ENCODE peak calls at places on chromosomes 16 and 17, in seven cellular contexts. One of them, this sample, is unnamed.

GRCh38 chr16:397135-397661 is at the start of gene NME4:
- DNase-seq in NCI-H1105: peak
- DNase-seq in globus pallidus: no peak
- DNase-seq in lung microvascular endothelial cell: peak
- DNase-seq in lower lobe of right lung: no peak
- DNase-seq in tibial nerve: no peak
- DNase-seq in CD4-positive, alpha-beta T cell: no peak
- DNase-seq in this sample: peak

GRCh38 chr17:77322534-77323412 is 182.0 kb downstream of the SEC14L1 start:
- DNase-seq in NCI-H1105: no peak
- DNase-seq in globus pallidus: no peak
- DNase-seq in lung microvascular endothelial cell: peak
- DNase-seq in lower lobe of right lung: peak
- DNase-seq in tibial nerve: peak
- DNase-seq in CD4-positive, alpha-beta T cell: no peak
- DNase-seq in this sample: peak

GRCh38 chr17:32297860-32298259 is 32.2 kb downstream of the RHBDL3 start:
- DNase-seq in NCI-H1105: no peak
- DNase-seq in globus pallidus: no peak
- DNase-seq in lung microvascular endothelial cell: no peak
- DNase-seq in lower lobe of right lung: no peak
- DNase-seq in tibial nerve: no peak
- DNase-seq in CD4-positive, alpha-beta T cell: no peak
- DNase-seq in this sample: no peak

GRCh38 chr17:29116652-29117439 is 63.4 kb downstream of the MYO18A start:
- DNase-seq in NCI-H1105: peak
- DNase-seq in globus pallidus: peak
- DNase-seq in lung microvascular endothelial cell: peak
- DNase-seq in lower lobe of right lung: peak
- DNase-seq in tibial nerve: peak
- DNase-seq in CD4-positive, alpha-beta T cell: peak
- DNase-seq in this sample: peak

GRCh38 chr16:17557480-17557879 is 86.7 kb upstream of the XYLT1 start:
- DNase-seq in NCI-H1105: no peak
- DNase-seq in globus pallidus: no peak
- DNase-seq in lung microvascular endothelial cell: no peak
- DNase-seq in lower lobe of right lung: no peak
- DNase-seq in tibial nerve: no peak
- DNase-seq in CD4-positive, alpha-beta T cell: no peak
- DNase-seq in this sample: no peak

GRCh38 chr17:55564077-55564476 is 52.8 kb upstream of the SMIM36 start:
- DNase-seq in NCI-H1105: no peak
- DNase-seq in globus pallidus: no peak
- DNase-seq in lung microvascular endothelial cell: no peak
- DNase-seq in lower lobe of right lung: no peak
- DNase-seq in tibial nerve: no peak
- DNase-seq in CD4-positive, alpha-beta T cell: no peak
- DNase-seq in this sample: no peak

GRCh38 chr16:30570621-30571443 is 682 bp downstream of the ZNF688 start:
- DNase-seq in NCI-H1105: peak
- DNase-seq in globus pallidus: peak
- DNase-seq in lung microvascular endothelial cell: peak
- DNase-seq in lower lobe of right lung: peak
- DNase-seq in tibial nerve: peak
- DNase-seq in CD4-positive, alpha-beta T cell: no peak
- DNase-seq in this sample: peak

GRCh38 chr17:30824002-30824355 is 513 bp downstream of the CRLF3 start:
- DNase-seq in NCI-H1105: no peak
- DNase-seq in globus pallidus: no peak
- DNase-seq in lung microvascular endothelial cell: peak
- DNase-seq in lower lobe of right lung: no peak
- DNase-seq in tibial nerve: no peak
- DNase-seq in CD4-positive, alpha-beta T cell: no peak
- DNase-seq in this sample: no peak

GRCh38 chr17:43832976-43833829 is at the start of gene MPP3:
- DNase-seq in NCI-H1105: peak
- DNase-seq in globus pallidus: peak
- DNase-seq in lung microvascular endothelial cell: peak
- DNase-seq in lower lobe of right lung: peak
- DNase-seq in tibial nerve: peak
- DNase-seq in CD4-positive, alpha-beta T cell: peak
- DNase-seq in this sample: peak

GRCh38 chr17:38728290-38728831 is 1.8 kb upstream of the CISD3 start:
- DNase-seq in NCI-H1105: no peak
- DNase-seq in globus pallidus: no peak
- DNase-seq in lung microvascular endothelial cell: no peak
- DNase-seq in lower lobe of right lung: no peak
- DNase-seq in tibial nerve: no peak
- DNase-seq in CD4-positive, alpha-beta T cell: peak
- DNase-seq in this sample: peak

This sample was measured in Right ventricle myocardium superior.